ENCODE peak calls at places on chromosome 19, in six cellular contexts. C, D, R, Z, E and J are unnamed samples.

GRCh38 chr19:55440411-55441105 is 2.5 kb downstream of the SHISA7 start:
- DNase-seq in E (no peak), R (no peak), D (peak), C (no peak), Z (no peak), J (no peak)

GRCh38 chr19:57664269-57665127 is 4.2 kb upstream of the ZSCAN4 start:
- DNase-seq in Z (no peak), D (peak), E (no peak), C (no peak), R (peak), J (peak)

GRCh38 chr19:55696301-55697068 is 21.5 kb downstream of the EPN1 start:
- DNase-seq in E (no peak), Z (no peak), C (no peak), R (no peak), D (no peak), J (no peak)

GRCh38 chr19:30668521-30669155 is 296.5 kb downstream of the ZNF536 start:
- DNase-seq in E (no peak), C (no peak), Z (no peak), R (no peak), D (no peak), J (no peak)

GRCh38 chr19:53389591-53390377 is 5.2 kb upstream of the ZNF765 start:
- DNase-seq in Z (no peak), D (peak), E (peak), R (no peak), C (no peak), J (no peak)

GRCh38 chr19:54311486-54311885 is 1.5 kb downstream of the LILRA5 start:
- DNase-seq in C (no peak), D (no peak), E (no peak), Z (no peak), R (no peak), J (no peak)

GRCh38 chr19:4624733-4625362 is 14.5 kb upstream of the TNFAIP8L1 start:
- DNase-seq in Z (no peak), D (peak), E (no peak), R (peak), C (no peak), J (no peak)

GRCh38 chr19:16259385-16260159 is 61.9 kb downstream of the AP1M1 start:
- DNase-seq in E (no peak), C (peak), R (no peak), Z (peak), D (no peak), J (no peak)

GRCh38 chr19:38194061-38194701 is 29.8 kb downstream of the DPF1 start:
- DNase-seq in C (no peak), R (peak), E (no peak), Z (no peak), D (no peak), J (no peak)

GRCh38 chr19:22515435-22515834 is 93.3 kb upstream of the ZNF98 start:
- DNase-seq in E (no peak), D (no peak), Z (no peak), R (no peak), C (no peak), J (no peak)

GRCh38 chr19:18607222-18608101 is 863 bp upstream of the CRLF1 start:
- DNase-seq in D (no peak), E (no peak), Z (no peak), R (no peak), C (no peak), J (no peak)

GRCh38 chr19:3987619-3988371 is 2.5 kb upstream of the EEF2 start:
- DNase-seq in Z (peak), C (peak), E (no peak), D (peak), R (peak), J (peak)

GRCh38 chr19:11355160-11356073 is at the start of gene PLPPR2:
- DNase-seq in Z (peak), D (peak), E (peak), R (peak), C (peak), J (peak)
- TF ChIP-seq POLR2A in Z (peak), D (peak), E (no peak), R (peak), C (no peak), J (no peak)

DNA sequence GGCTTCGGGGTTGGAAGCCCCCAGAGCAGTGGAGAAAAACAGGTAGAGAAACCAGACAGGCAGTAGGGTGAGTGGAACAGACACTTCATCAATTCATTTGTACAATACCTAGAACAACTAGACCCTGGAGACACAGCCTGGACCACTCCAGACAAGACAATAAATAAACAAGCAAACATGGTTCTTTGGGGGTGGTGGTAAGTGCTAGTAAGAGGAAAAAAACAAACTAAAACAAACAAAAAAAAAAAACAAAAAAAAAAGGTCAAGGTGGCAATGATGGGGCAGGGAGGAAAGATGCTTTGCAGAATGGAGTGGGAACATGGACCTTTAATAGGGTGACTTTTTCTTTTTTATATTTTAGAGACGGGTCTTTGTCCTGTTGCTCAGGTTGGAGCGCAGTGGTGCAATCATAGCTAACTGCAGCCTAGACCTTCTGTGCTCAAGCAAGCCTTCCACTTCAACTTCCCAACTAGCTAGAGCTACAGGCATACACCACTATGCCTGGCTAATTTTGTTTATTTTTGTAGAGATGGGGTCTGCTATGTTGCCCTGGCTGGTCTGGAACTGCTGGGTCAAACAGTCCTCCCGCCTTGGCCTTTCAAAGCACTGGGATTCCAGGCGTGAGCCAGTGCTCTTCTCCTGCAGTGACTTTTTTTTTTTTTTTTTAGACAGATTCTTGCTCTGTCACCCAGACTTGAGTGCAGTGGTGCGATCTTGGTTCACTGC is 3.1 kb downstream of the JUNB start:
- DNase-seq in R (no peak), C (no peak), E (no peak), Z (no peak), D (peak), J (no peak)
- TF ChIP-seq TAF1 in R (no peak), C (no peak), E (no peak), Z (no peak), D (no peak), J (no peak)

GRCh38 chr19:49872245-49873148 is 4.7 kb downstream of the AKT1S1 start:
- DNase-seq in Z (no peak), D (no peak), E (no peak), C (no peak), R (no peak), J (no peak)
- TF ChIP-seq POLR2A in Z (no peak), D (no peak), E (peak), C (no peak), R (no peak), J (no peak)

GRCh38 chr19:36032251-36033104 is at the start of gene CLIP3:
- DNase-seq in R (no peak), D (no peak), Z (no peak), C (peak), E (no peak), J (peak)
- TF ChIP-seq TAF1 in R (no peak), D (no peak), Z (no peak), C (no peak), E (no peak), J (no peak)

DNA sequence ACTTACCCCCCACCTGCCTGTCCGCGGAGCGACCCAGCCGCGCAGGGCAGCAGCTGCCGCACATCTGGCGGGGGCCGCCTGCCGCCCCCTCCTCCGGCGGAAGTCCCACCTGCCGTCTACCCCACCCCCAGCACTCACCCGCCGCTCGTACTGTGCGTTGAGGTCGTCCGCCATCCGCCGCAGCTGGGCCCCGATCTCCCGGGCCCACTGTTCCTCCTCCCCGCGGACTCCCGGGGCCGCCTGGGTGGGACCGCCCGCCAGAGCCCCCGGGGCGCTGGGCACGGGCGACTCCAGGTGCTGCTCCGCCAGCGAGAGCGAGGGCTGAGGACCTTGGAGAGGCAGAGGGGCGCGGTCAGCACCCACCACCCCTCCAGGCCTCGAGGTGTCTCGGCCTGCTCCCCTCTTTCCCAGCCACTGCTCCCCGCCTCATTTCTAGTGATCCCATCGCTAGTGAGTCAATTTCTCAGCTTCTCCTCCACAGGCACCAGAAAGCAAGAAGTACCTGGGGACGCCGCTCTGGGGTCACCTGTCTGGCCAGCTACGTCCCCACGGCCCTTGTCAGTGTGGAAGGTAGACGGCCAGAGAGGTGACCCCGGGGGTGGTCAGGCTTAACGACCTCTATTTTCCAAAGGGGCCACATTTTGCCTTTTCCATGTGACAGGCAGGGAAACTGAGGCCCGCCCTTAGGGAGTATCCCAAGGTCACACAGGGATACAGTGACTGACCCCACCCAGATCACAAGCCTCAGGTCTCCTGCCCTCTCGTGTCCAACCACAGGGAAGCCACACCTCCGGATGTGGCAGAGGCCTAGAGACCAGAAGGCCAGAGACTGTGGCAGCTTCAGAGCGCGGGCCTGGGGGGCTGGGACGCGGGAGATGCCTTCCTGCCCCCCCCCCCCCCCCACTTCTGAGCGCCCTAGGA is 4.3 kb downstream of the BBC3 start:
- DNase-seq in Z (peak), R (peak), E (no peak), D (peak), C (no peak), J (peak)
- TF ChIP-seq POLR2A in Z (peak), R (peak), E (peak), D (peak), C (peak), J (peak)

GRCh38 chr19:1251233-1251502 is 2.8 kb downstream of the MIDN start:
- DNase-seq in R (peak), D (peak), E (no peak), C (no peak), Z (no peak), J (no peak)
- TF ChIP-seq TAF1 in R (no peak), D (no peak), E (no peak), C (no peak), Z (no peak), J (no peak)